ENCODE peak calls at places on chromosomes 7 and 10, in four cellular contexts. P is IMR-90, L is GM23338, F is tibial artery. S is an unnamed sample. For H3K4me1, the result is how much of the 10 kb centered on the place peaks cover.

GRCh38 chr10:75487087-75487784 is 55.8 kb downstream of the LRMDA start:
- DNase-seq in P (no peak), L (no peak), F (no peak), S (no peak)

GRCh38 chr10:88065384-88066049 is 202.1 kb downstream of the PTEN start:
- DNase-seq in P (no peak), L (no peak), F (no peak), S (no peak)

GRCh38 chr7:89060234-89060633 is 264.7 kb upstream of the TEX47 start:
- DNase-seq in P (no peak), L (no peak), F (no peak), S (no peak)

GRCh38 chr10:32263300-32263699 is 83.7 kb downstream of the EPC1 start:
- DNase-seq in P (no peak), L (no peak), F (no peak), S (no peak)

GRCh38 chr7:40765633-40766032 is 630.8 kb downstream of the SUGCT start:
- DNase-seq in P (no peak), L (peak), F (no peak), S (no peak)

GRCh38 chr10:132397036-132397541 is at the start of gene PWWP2B:
- DNase-seq in P (peak), L (no peak), F (no peak), S (no peak)

GRCh38 chr10:73591578-73591902 is 398 bp upstream of the USP54 start:
- DNase-seq in P (no peak), L (peak), F (no peak), S (no peak)

GRCh38 chr10:124106241-124106905 is 13.0 kb upstream of the CHST15 start:
- DNase-seq in P (peak), L (no peak), F (peak), S (no peak)

GRCh38 chr7:95330194-95331003 is 6.1 kb upstream of the PON1 start:
- DNase-seq in P (no peak), L (no peak), F (no peak), S (no peak)

GRCh38 chr7:130994378-130995115 is 260.5 kb upstream of the KLF14 start:
- DNase-seq in P (no peak), L (peak), F (peak), S (no peak)

GRCh38 chr10:71278691-71279588 is 40.1 kb upstream of the SLC29A3 start:
- DNase-seq in P (no peak), L (peak), F (no peak), S (no peak)

GRCh38 chr7:103540986-103541385 is 95.0 kb upstream of the SLC26A5 start:
- DNase-seq in P (no peak), L (no peak), F (peak), S (peak)

GRCh38 chr7:25496394-25497103 is 268.3 kb upstream of the NPVF start:
- DNase-seq in P (no peak), L (no peak), F (no peak), S (no peak)

GRCh38 chr10:11824825-11825224 is 1.7 kb downstream of the PROSER2 start:
- DNase-seq in P (no peak), L (no peak), F (no peak), S (no peak)

GRCh38 chr10:13272164-13272571 is 27.7 kb downstream of the PHYH start:
- DNase-seq in P (peak), L (peak), F (peak), S (peak)

GRCh38 chr10:47243791-47244190 is 56.2 kb upstream of the GDF10 start:
- DNase-seq in P (no peak), L (no peak), F (peak), S (no peak)

GRCh38 chr10:98263088-98263487 is 4.9 kb downstream of the LOXL4 start:
- DNase-seq in P (no peak), L (no peak), F (no peak), S (no peak)

GRCh38 chr10:93947055-93947454 is 46.7 kb upstream of the PLCE1 start:
- DNase-seq in P (peak), L (peak), F (no peak), S (no peak)

GRCh38 chr7:88226886-88227516 is 7.2 kb upstream of the SRI start:
- DNase-seq in P (peak), L (no peak), F (no peak), S (no peak)

GRCh38 chr7:131219277-131220041 is 108.2 kb upstream of the MKLN1 start:
- DNase-seq in P (no peak), L (peak), F (peak), S (no peak)

GRCh38 chr10:86861351-86861750 is 96.1 kb downstream of the MMRN2 start:
- DNase-seq in P (no peak), L (no peak), F (no peak), S (no peak)

GRCh38 chr7:149714081-149714909 is 59.1 kb downstream of the ZNF467 start:
- DNase-seq in P (peak), L (peak), F (peak), S (peak)

GRCh38 chr7:120775703-120776265 is 82.2 kb downstream of the TSPAN12 start:
- DNase-seq in P (no peak), L (no peak), F (no peak), S (no peak)

GRCh38 chr7:115319536-115319935 is 397.6 kb downstream of the MDFIC start:
- DNase-seq in P (no peak), L (no peak), F (no peak), S (no peak)

GRCh38 chr10:49119746-49120145 is 4.4 kb upstream of the VSTM4 start:
- DNase-seq in P (peak), L (no peak), F (no peak), S (no peak)

GRCh38 chr7:17528636-17529035 is 230.2 kb downstream of the AHR start:
- DNase-seq in P (peak), L (no peak), F (no peak), S (no peak)

GRCh38 chr7:112162161-112163020 is 43.8 kb downstream of the DOCK4 start:
- DNase-seq in P (peak), L (peak), F (peak), S (no peak)

GRCh38 chr7:76206633-76207032 is 4.9 kb downstream of the SRRM3 start:
- DNase-seq in P (peak), L (no peak), F (no peak), S (no peak)

GRCh38 chr7:17183630-17184328 is 114.7 kb upstream of the AHR start:
- DNase-seq in P (no peak), L (no peak), F (no peak), S (no peak)

GRCh38 chr7:86969865-86970264 is 89.6 kb downstream of the ELAPOR2 start:
- DNase-seq in P (no peak), L (no peak), F (no peak), S (no peak)

GRCh38 chr7:86970986-86971385 is 88.5 kb downstream of the ELAPOR2 start:
- DNase-seq in P (no peak), L (no peak), F (no peak), S (no peak)

GRCh38 chr7:86968618-86969017 is 90.8 kb downstream of the ELAPOR2 start:
- DNase-seq in P (no peak), L (no peak), F (no peak), S (no peak)

GRCh38 chr7:86972072-86972471 is 87.4 kb downstream of the ELAPOR2 start:
- DNase-seq in P (no peak), L (peak), F (no peak), S (no peak)

GRCh38 chr7:86970547-86970946 is 88.9 kb downstream of the ELAPOR2 start:
- DNase-seq in P (no peak), L (no peak), F (no peak), S (no peak)
- H3K4me1 ChIP-seq in P (under half), L (under half), F (under half), S (under half)

GRCh38 chr7:104980440-104980839 is 33.6 kb upstream of the KMT2E start:
- DNase-seq in P (no peak), L (no peak), F (no peak), S (no peak)
- H3K27ac ChIP-seq in P (no peak), L (no peak), F (peak), S (no peak)

GRCh38 chr10:130816116-130816901 is 495.2 kb downstream of the TCERG1L start:
- DNase-seq in P (no peak), L (no peak), F (no peak), S (no peak)

GRCh38 chr10:130814610-130815009 is 496.9 kb downstream of the TCERG1L start:
- DNase-seq in P (no peak), L (no peak), F (no peak), S (no peak)

GRCh38 chr10:130820880-130821482 is 490.5 kb downstream of the TCERG1L start:
- DNase-seq in P (no peak), L (no peak), F (no peak), S (no peak)

GRCh38 chr10:130817046-130817624 is 494.4 kb downstream of the TCERG1L start:
- DNase-seq in P (no peak), L (no peak), F (no peak), S (no peak)

GRCh38 chr10:130817674-130818073 is 493.8 kb downstream of the TCERG1L start:
- DNase-seq in P (no peak), L (no peak), F (no peak), S (no peak)
- H3K4me1 ChIP-seq in P (under half), L (under half), F (under half), S (under half)

DNA sequence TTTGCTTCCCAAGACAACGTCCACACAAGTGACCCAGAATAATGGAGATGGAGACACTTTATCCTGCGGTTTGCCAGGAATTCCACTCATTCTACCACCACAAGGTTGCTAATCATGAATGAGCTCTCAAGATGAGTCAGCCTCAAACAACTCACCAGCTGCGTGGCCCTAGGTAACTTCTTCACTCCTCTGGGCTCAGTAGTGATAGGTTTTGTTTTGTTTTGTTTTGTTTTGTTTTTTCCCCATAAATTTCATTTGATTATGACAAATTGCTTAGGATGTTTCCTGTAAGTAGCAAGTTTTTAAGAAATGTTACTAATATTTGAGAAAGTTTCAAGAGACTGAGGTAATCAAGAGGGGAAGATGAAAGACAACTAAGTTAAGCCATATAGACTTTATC is 286.8 kb downstream of the PARD3 start:
- DNase-seq in P (peak), L (peak), F (no peak), S (no peak)
- H3K27ac ChIP-seq in P (no peak), L (peak), F (no peak), S (no peak)

GRCh38 chr7:106382929-106383328 is 98.1 kb upstream of the NAMPT start:
- DNase-seq in P (no peak), L (no peak), F (no peak), S (no peak)
- H3K4me1 ChIP-seq in P (under half), L (under half), F (under half), S (under half)

DNA sequence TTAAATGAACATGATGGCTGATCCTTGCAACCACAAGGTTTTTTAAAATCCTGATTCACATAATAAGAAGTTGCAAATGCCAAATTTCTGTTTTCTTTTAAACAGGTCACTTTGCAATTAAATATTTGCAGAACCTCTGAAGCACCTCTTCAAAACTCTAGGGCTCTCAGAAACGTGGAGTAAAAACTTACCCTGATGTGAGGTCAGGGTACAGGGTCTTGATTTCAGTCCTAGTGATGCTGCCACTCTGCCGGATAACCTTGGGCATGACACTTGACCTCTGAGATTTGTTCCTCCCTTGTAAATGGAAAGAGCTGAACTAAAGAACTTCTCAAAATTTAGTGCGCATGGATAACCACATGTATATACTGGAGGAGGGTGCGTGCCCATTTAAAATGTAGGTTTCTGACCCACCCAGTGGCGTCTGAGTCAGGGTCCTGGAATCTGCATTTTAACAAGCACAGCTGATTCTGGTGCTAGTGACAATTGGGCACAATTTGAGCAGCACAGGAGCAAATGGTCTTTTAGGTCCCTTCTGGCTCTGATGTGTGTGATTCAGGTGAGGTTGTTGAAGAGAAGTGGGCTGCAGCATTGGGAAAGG is 35.5 kb upstream of the TNPO3 start:
- DNase-seq in P (no peak), L (no peak), F (no peak), S (no peak)
- H3K27ac ChIP-seq in P (no peak), L (no peak), F (no peak), S (no peak)

GRCh38 chr10:84008878-84009277 is 130.4 kb upstream of the GHITM start:
- DNase-seq in P (no peak), L (peak), F (no peak), S (no peak)
- H3K4me1 ChIP-seq in P (under half), L (under half), F (under half), S (under half)

GRCh38 chr10:4721994-4722753 is 103.8 kb upstream of the AKR1E2 start:
- DNase-seq in P (peak), L (no peak), F (peak), S (no peak)
- H3K27ac ChIP-seq in P (no peak), L (no peak), F (no peak), S (no peak)

DNA sequence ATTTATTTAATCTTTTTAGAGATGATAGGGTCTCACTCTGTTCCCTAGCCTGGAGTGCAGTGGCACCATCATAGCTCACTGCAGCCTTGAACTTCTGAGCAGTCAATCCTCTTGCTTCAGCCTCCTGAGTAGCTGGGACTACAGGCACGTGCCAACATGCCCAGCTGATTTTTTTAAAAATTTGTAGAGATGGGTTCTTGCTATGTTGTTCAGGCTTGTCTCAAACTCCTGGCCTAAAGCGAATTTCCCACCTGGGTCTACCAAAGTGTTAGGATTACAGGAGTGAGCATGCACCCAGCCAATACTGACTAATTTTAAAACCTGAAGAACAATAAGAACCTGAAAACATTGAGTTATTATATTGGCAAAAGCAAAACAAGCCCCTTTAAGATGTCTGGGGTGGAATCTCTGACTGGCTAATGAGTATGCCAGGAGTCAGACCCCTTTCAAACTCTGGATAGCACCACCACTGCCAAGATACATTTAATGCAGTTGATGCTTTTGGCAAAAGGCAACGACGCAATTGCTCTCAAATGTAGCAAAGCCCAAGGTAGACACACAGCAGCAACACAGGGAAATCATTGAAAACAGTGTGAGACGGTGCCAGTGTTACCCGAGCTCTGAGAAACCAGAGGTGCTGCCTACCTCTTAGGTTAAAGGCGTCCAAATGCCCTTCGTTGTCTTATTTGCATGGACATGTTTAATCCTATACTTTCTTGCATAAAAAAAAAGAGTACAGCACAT is 40.7 kb upstream of the TOMM7 start:
- DNase-seq in P (no peak), L (no peak), F (no peak), S (no peak)
- H3K4me1 ChIP-seq in P (under half), L (under half), F (under half), S (under half)

DNA sequence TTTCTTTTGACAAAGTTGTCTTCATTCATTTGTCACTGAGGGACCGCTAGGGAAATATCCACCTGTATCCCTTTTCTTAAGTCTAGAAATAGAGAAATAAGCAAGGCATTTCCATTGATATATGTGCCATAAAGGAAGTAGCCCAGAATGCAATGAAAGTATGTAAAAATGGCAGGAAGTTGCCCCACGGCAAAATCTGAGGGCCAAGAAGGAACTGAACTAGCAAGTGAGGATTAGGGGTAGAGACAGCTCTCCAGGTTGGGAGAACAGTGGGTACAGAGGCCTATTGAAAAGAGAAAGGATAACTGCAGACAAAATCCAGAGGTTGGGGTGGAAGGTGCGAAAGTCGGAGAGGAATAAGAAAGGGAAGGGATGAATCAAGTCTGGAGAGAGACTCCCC is 56.6 kb upstream of the TOMM7 start:
- DNase-seq in P (no peak), L (no peak), F (no peak), S (no peak)
- H3K27ac ChIP-seq in P (no peak), L (no peak), F (no peak), S (no peak)